ENCODE peak calls at places on chromosomes 1 and 21, in six cellular contexts. One of them, this sample, is unnamed.

GRCh38 chr21:14712121-14712520 is 166.0 kb upstream of the SAMSN1 start:
- DNase-seq in HCT116: no peak
- DNase-seq in GM23338: no peak
- DNase-seq in pancreas: no peak
- DNase-seq in thoracic aorta: no peak
- DNase-seq in esophagus muscularis mucosa: no peak
- DNase-seq in this sample: no peak

GRCh38 chr1:184060316-184060715 is 8.8 kb downstream of the TSEN15 start:
- DNase-seq in thoracic aorta: no peak
- DNase-seq in pancreas: no peak
- DNase-seq in GM23338: no peak
- DNase-seq in HCT116: no peak
- DNase-seq in esophagus muscularis mucosa: no peak
- DNase-seq in this sample: no peak

GRCh38 chr1:231000639-231001038 is 21.7 kb downstream of the ARV1 start:
- DNase-seq in pancreas: no peak
- DNase-seq in esophagus muscularis mucosa: no peak
- DNase-seq in GM23338: no peak
- DNase-seq in HCT116: no peak
- DNase-seq in thoracic aorta: no peak
- DNase-seq in this sample: no peak

GRCh38 chr1:183101081-183101480 is 77.9 kb downstream of the LAMC1 start:
- DNase-seq in pancreas: no peak
- DNase-seq in GM23338: no peak
- DNase-seq in HCT116: no peak
- DNase-seq in thoracic aorta: no peak
- DNase-seq in esophagus muscularis mucosa: no peak
- DNase-seq in this sample: no peak

GRCh38 chr1:41440321-41441090 is 44.0 kb downstream of the EDN2 start:
- DNase-seq in pancreas: no peak
- DNase-seq in HCT116: no peak
- DNase-seq in esophagus muscularis mucosa: no peak
- DNase-seq in thoracic aorta: no peak
- DNase-seq in GM23338: no peak
- DNase-seq in this sample: no peak

GRCh38 chr1:178052650-178053461 is 41.0 kb upstream of the RASAL2 start:
- DNase-seq in HCT116: no peak
- DNase-seq in thoracic aorta: no peak
- DNase-seq in GM23338: peak
- DNase-seq in esophagus muscularis mucosa: no peak
- DNase-seq in pancreas: no peak
- DNase-seq in this sample: no peak

GRCh38 chr1:1366699-1367067 is 8.3 kb downstream of the AURKAIP1 start:
- DNase-seq in esophagus muscularis mucosa: no peak
- DNase-seq in HCT116: no peak
- DNase-seq in thoracic aorta: no peak
- DNase-seq in GM23338: no peak
- DNase-seq in pancreas: no peak
- DNase-seq in this sample: no peak

GRCh38 chr1:118177998-118178397 is 7.0 kb downstream of the SPAG17 start:
- DNase-seq in pancreas: no peak
- DNase-seq in esophagus muscularis mucosa: no peak
- DNase-seq in thoracic aorta: no peak
- DNase-seq in HCT116: no peak
- DNase-seq in GM23338: no peak
- DNase-seq in this sample: no peak

GRCh38 chr1:7299329-7299799 is 471.7 kb upstream of the VAMP3 start:
- DNase-seq in pancreas: peak
- DNase-seq in thoracic aorta: peak
- DNase-seq in esophagus muscularis mucosa: peak
- DNase-seq in GM23338: peak
- DNase-seq in HCT116: peak
- DNase-seq in this sample: peak

GRCh38 chr1:78420185-78420584 is 70.6 kb upstream of the PTGFR start:
- DNase-seq in pancreas: no peak
- DNase-seq in HCT116: no peak
- DNase-seq in thoracic aorta: no peak
- DNase-seq in esophagus muscularis mucosa: no peak
- DNase-seq in GM23338: no peak
- DNase-seq in this sample: no peak

GRCh38 chr1:41135196-41135947 is 106.7 kb downstream of the SCMH1 start:
- DNase-seq in esophagus muscularis mucosa: no peak
- DNase-seq in GM23338: peak
- DNase-seq in HCT116: no peak
- DNase-seq in thoracic aorta: no peak
- DNase-seq in pancreas: no peak
- DNase-seq in this sample: no peak

GRCh38 chr1:77354996-77355395 is 73.2 kb downstream of the AK5 start:
- DNase-seq in thoracic aorta: no peak
- DNase-seq in HCT116: no peak
- DNase-seq in GM23338: no peak
- DNase-seq in esophagus muscularis mucosa: no peak
- DNase-seq in pancreas: no peak
- DNase-seq in this sample: no peak

GRCh38 chr1:107695341-107695740 is 269.6 kb downstream of the VAV3 start:
- DNase-seq in GM23338: no peak
- DNase-seq in esophagus muscularis mucosa: no peak
- DNase-seq in pancreas: no peak
- DNase-seq in HCT116: no peak
- DNase-seq in thoracic aorta: no peak
- DNase-seq in this sample: no peak

GRCh38 chr1:147648933-147649332 is 21.4 kb downstream of the ACP6 start:
- DNase-seq in esophagus muscularis mucosa: no peak
- DNase-seq in HCT116: no peak
- DNase-seq in pancreas: no peak
- DNase-seq in GM23338: no peak
- DNase-seq in thoracic aorta: no peak
- DNase-seq in this sample: no peak

GRCh38 chr1:44409019-44409602 is 4.1 kb downstream of the RNF220 start:
- DNase-seq in pancreas: no peak
- DNase-seq in thoracic aorta: no peak
- DNase-seq in esophagus muscularis mucosa: no peak
- DNase-seq in GM23338: no peak
- DNase-seq in HCT116: no peak
- DNase-seq in this sample: no peak

GRCh38 chr1:175198332-175198731 is 5.8 kb upstream of the KIAA0040 start:
- DNase-seq in esophagus muscularis mucosa: no peak
- DNase-seq in thoracic aorta: no peak
- DNase-seq in HCT116: no peak
- DNase-seq in pancreas: no peak
- DNase-seq in GM23338: no peak
- DNase-seq in this sample: no peak

GRCh38 chr1:247054992-247055415 is 23.6 kb downstream of the ZNF670 start:
- DNase-seq in HCT116: no peak
- DNase-seq in esophagus muscularis mucosa: no peak
- DNase-seq in GM23338: no peak
- DNase-seq in thoracic aorta: no peak
- DNase-seq in pancreas: no peak
- DNase-seq in this sample: no peak

GRCh38 chr1:243719476-243719875 is 130.6 kb downstream of the AKT3 start:
- DNase-seq in GM23338: no peak
- DNase-seq in esophagus muscularis mucosa: no peak
- DNase-seq in pancreas: no peak
- DNase-seq in HCT116: no peak
- DNase-seq in thoracic aorta: no peak
- DNase-seq in this sample: no peak

GRCh38 chr21:40616377-40616704 is 230.6 kb downstream of the DSCAM start:
- DNase-seq in thoracic aorta: no peak
- DNase-seq in GM23338: no peak
- DNase-seq in HCT116: no peak
- DNase-seq in esophagus muscularis mucosa: no peak
- DNase-seq in pancreas: no peak
- DNase-seq in this sample: no peak

GRCh38 chr1:156444407-156445001 is 56.1 kb downstream of the MEF2D start:
- DNase-seq in thoracic aorta: no peak
- DNase-seq in GM23338: peak
- DNase-seq in pancreas: no peak
- DNase-seq in HCT116: peak
- DNase-seq in esophagus muscularis mucosa: no peak
- DNase-seq in this sample: no peak

GRCh38 chr21:21268061-21268471 is 269.9 kb downstream of the NCAM2 start:
- DNase-seq in thoracic aorta: no peak
- DNase-seq in pancreas: no peak
- DNase-seq in esophagus muscularis mucosa: no peak
- DNase-seq in HCT116: no peak
- DNase-seq in GM23338: no peak
- DNase-seq in this sample: no peak

GRCh38 chr1:17128361-17128760 is 9.1 kb upstream of the PADI2 start:
- DNase-seq in esophagus muscularis mucosa: no peak
- DNase-seq in thoracic aorta: no peak
- DNase-seq in pancreas: no peak
- DNase-seq in GM23338: peak
- DNase-seq in HCT116: peak
- DNase-seq in this sample: peak

GRCh38 chr1:15354580-15354965 is 55.1 kb upstream of the EFHD2 start:
- DNase-seq in thoracic aorta: no peak
- DNase-seq in esophagus muscularis mucosa: no peak
- DNase-seq in HCT116: peak
- DNase-seq in GM23338: no peak
- DNase-seq in pancreas: no peak
- DNase-seq in this sample: no peak

GRCh38 chr1:163066168-163066567 is 3.0 kb upstream of the RGS4 start:
- DNase-seq in thoracic aorta: no peak
- DNase-seq in GM23338: no peak
- DNase-seq in HCT116: no peak
- DNase-seq in esophagus muscularis mucosa: no peak
- DNase-seq in pancreas: no peak
- DNase-seq in this sample: no peak

GRCh38 chr1:163066686-163067085 is 2.5 kb upstream of the RGS4 start:
- DNase-seq in HCT116: no peak
- DNase-seq in GM23338: no peak
- DNase-seq in esophagus muscularis mucosa: no peak
- DNase-seq in pancreas: no peak
- DNase-seq in thoracic aorta: no peak
- DNase-seq in this sample: no peak

GRCh38 chr1:163069655-163070277 is 605 bp downstream of the RGS4 start:
- DNase-seq in esophagus muscularis mucosa: no peak
- DNase-seq in GM23338: no peak
- DNase-seq in HCT116: no peak
- DNase-seq in thoracic aorta: no peak
- DNase-seq in pancreas: no peak
- DNase-seq in this sample: no peak

GRCh38 chr1:163069142-163069541 is at the start of gene RGS4:
- DNase-seq in pancreas: peak
- DNase-seq in thoracic aorta: peak
- DNase-seq in esophagus muscularis mucosa: no peak
- DNase-seq in HCT116: peak
- DNase-seq in GM23338: peak
- DNase-seq in this sample: peak

DNA sequence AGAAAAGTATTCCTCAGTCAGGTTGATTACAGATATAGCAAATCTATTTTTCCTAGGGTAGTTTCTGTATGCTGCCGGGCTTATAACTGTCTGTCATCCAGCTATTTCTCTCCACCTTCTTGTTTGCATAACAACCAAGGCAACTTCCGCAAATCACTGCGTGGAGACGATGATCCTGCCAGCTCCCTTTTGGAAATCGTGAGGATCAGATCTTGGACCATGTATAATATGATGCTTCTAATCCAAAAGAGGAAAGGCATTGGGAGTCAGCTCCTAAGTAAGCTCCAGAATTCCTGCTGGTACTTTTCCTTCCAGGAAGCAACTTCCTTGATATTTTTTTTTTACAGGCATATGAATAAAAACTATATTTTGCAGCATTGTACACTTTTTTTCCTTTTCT is 445 bp upstream of the RGS4 start:
- DNase-seq in esophagus muscularis mucosa: no peak
- DNase-seq in thoracic aorta: no peak
- DNase-seq in GM23338: no peak
- DNase-seq in pancreas: no peak
- DNase-seq in HCT116: no peak
- DNase-seq in this sample: no peak
- H3K4me3 ChIP-seq in esophagus muscularis mucosa: peak
- H3K4me3 ChIP-seq in thoracic aorta: peak
- H3K4me3 ChIP-seq in GM23338: peak
- H3K4me3 ChIP-seq in pancreas: no peak
- H3K4me3 ChIP-seq in HCT116: no peak
- H3K4me3 ChIP-seq in this sample: peak

GRCh38 chr1:75614455-75615379 is 3.8 kb upstream of the SLC44A5 start:
- DNase-seq in pancreas: peak
- DNase-seq in esophagus muscularis mucosa: no peak
- DNase-seq in GM23338: peak
- DNase-seq in HCT116: peak
- DNase-seq in thoracic aorta: no peak
- DNase-seq in this sample: no peak
- TF ChIP-seq CTCF in pancreas: peak
- TF ChIP-seq CTCF in esophagus muscularis mucosa: peak
- TF ChIP-seq CTCF in GM23338: peak
- TF ChIP-seq CTCF in HCT116: no peak
- TF ChIP-seq CTCF in thoracic aorta: peak
- TF ChIP-seq CTCF in this sample: peak

GRCh38 chr1:161206411-161207140 is 4.4 kb downstream of the NDUFS2 start:
- DNase-seq in thoracic aorta: no peak
- DNase-seq in GM23338: no peak
- DNase-seq in esophagus muscularis mucosa: no peak
- DNase-seq in HCT116: no peak
- DNase-seq in pancreas: no peak
- DNase-seq in this sample: no peak

GRCh38 chr1:161209790-161210409 is 5.2 kb upstream of the FCER1G start:
- DNase-seq in esophagus muscularis mucosa: no peak
- DNase-seq in GM23338: peak
- DNase-seq in HCT116: peak
- DNase-seq in thoracic aorta: no peak
- DNase-seq in pancreas: peak
- DNase-seq in this sample: no peak

GRCh38 chr1:161201828-161202712 is at the start of gene NDUFS2:
- DNase-seq in thoracic aorta: peak
- DNase-seq in pancreas: peak
- DNase-seq in HCT116: peak
- DNase-seq in GM23338: peak
- DNase-seq in esophagus muscularis mucosa: peak
- DNase-seq in this sample: peak

GRCh38 chr1:161200992-161201827 is 957 bp upstream of the NDUFS2 start:
- DNase-seq in GM23338: peak
- DNase-seq in HCT116: no peak
- DNase-seq in pancreas: no peak
- DNase-seq in thoracic aorta: no peak
- DNase-seq in esophagus muscularis mucosa: peak
- DNase-seq in this sample: peak

DNA sequence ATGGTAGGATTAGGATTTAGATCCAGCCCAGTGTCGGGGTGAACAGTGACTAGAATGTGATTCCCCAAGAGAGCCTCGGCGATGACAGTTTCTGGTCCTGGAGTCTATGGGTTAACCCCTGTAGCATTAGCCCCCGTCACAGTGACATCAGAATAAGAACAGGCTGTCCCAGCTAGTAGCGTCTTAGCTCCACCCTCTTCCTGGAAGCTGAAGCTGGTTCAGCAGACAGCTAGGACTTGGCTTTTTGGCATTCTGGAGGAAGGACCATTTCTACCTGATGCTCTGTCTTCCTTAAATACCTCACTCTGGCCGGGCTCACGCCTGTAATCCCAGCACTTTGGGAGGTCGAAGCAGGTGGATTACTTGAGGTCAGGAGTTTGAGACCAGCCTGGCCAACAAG is 5.0 kb downstream of the NDUFS2 start:
- DNase-seq in pancreas: no peak
- DNase-seq in GM23338: no peak
- DNase-seq in esophagus muscularis mucosa: peak
- DNase-seq in thoracic aorta: no peak
- DNase-seq in HCT116: no peak
- DNase-seq in this sample: no peak
- H3K4me3 ChIP-seq in pancreas: no peak
- H3K4me3 ChIP-seq in GM23338: no peak
- H3K4me3 ChIP-seq in esophagus muscularis mucosa: no peak
- H3K4me3 ChIP-seq in thoracic aorta: no peak
- H3K4me3 ChIP-seq in HCT116: no peak
- H3K4me3 ChIP-seq in this sample: no peak

GRCh38 chr1:56416385-56416972 is 162.9 kb downstream of the PLPP3 start:
- DNase-seq in pancreas: no peak
- DNase-seq in esophagus muscularis mucosa: no peak
- DNase-seq in thoracic aorta: no peak
- DNase-seq in HCT116: no peak
- DNase-seq in GM23338: no peak
- DNase-seq in this sample: no peak
- TF ChIP-seq CTCF in pancreas: no peak
- TF ChIP-seq CTCF in esophagus muscularis mucosa: no peak
- TF ChIP-seq CTCF in thoracic aorta: no peak
- TF ChIP-seq CTCF in HCT116: peak
- TF ChIP-seq CTCF in GM23338: peak
- TF ChIP-seq CTCF in this sample: no peak